ENCODE peak calls at places on chromosomes 11 and 22, in five cellular contexts. S is GM23248, C is PC-3, N is HCT116, Q is PC-9. A is an unnamed sample.

GRCh38 chr11:113286509-113287497 is 27.6 kb upstream of the TTC12 start:
- DNase-seq in S (peak; percentile 39), C (no peak), N (no peak), Q (no peak), A (peak; percentile 26)

GRCh38 chr22:30453731-30454510 is 17.9 kb downstream of the SEC14L3 start:
- DNase-seq in S (peak; percentile 15), C (no peak), N (no peak), Q (no peak), A (no peak)

GRCh38 chr11:34346551-34346950 is 11.3 kb downstream of the ABTB2 start:
- DNase-seq in S (peak; percentile 79), C (no peak), N (no peak), Q (peak; percentile 88), A (peak; percentile 65)

GRCh38 chr11:23192256-23192655 is 332.0 kb upstream of the CCDC179 start:
- DNase-seq in S (peak; percentile 45), C (no peak), N (no peak), Q (no peak), A (peak; percentile 8)

GRCh38 chr11:47980907-47981621 is 705 bp downstream of the PTPRJ start:
- DNase-seq in S (peak; percentile 82), C (peak; percentile 39), N (no peak), Q (no peak), A (no peak)

GRCh38 chr22:41818596-41818995 is 14.3 kb upstream of the SREBF2 start:
- DNase-seq in S (no peak), C (no peak), N (no peak), Q (no peak), A (no peak)

GRCh38 chr11:85805387-85805786 is 5.6 kb downstream of the SYTL2 start:
- DNase-seq in S (peak; percentile 31), C (no peak), N (no peak), Q (no peak), A (no peak)

GRCh38 chr11:120630100-120630499 is 118.6 kb downstream of the GRIK4 start:
- DNase-seq in S (no peak), C (no peak), N (no peak), Q (no peak), A (no peak)

GRCh38 chr22:16609548-16610261 is 17.1 kb upstream of the CCT8L2 start:
- DNase-seq in S (no peak), C (no peak), N (no peak), Q (no peak), A (no peak)

GRCh38 chr11:40445391-40445790 is 1014.1 kb downstream of the LRRC4C start:
- DNase-seq in S (no peak), C (no peak), N (no peak), Q (no peak), A (peak; percentile 34)

GRCh38 chr22:44707178-44707577 is 5.2 kb downstream of the PRR5 start:
- DNase-seq in S (no peak), C (no peak), N (no peak), Q (no peak), A (no peak)

GRCh38 chr22:46748206-46748947 is 10.3 kb upstream of the CERK start:
- DNase-seq in S (no peak), C (no peak), N (no peak), Q (no peak), A (no peak)

GRCh38 chr11:43643898-43644625 is 36.5 kb upstream of the HSD17B12 start:
- DNase-seq in S (peak; percentile 96), C (peak; percentile 74), N (peak; percentile 69), Q (peak; percentile 70), A (peak; percentile 81)

GRCh38 chr11:43644626-43645299 is 35.8 kb upstream of the HSD17B12 start:
- DNase-seq in S (peak; percentile 54), C (peak; percentile 19), N (no peak), Q (peak; percentile 43), A (peak; percentile 0)

GRCh38 chr11:43639920-43640319 is 40.6 kb upstream of the HSD17B12 start:
- DNase-seq in S (no peak), C (no peak), N (no peak), Q (no peak), A (no peak)

GRCh38 chr11:43638717-43639116 is 41.8 kb upstream of the HSD17B12 start:
- DNase-seq in S (peak; percentile 16), C (no peak), N (no peak), Q (no peak), A (no peak)

GRCh38 chr11:43639224-43639623 is 41.3 kb upstream of the HSD17B12 start:
- DNase-seq in S (no peak), C (no peak), N (no peak), Q (no peak), A (no peak)
- TF ChIP-seq EZH2 in S (no peak), C (no peak), N (no peak), Q (no peak), A (no peak)

DNA sequence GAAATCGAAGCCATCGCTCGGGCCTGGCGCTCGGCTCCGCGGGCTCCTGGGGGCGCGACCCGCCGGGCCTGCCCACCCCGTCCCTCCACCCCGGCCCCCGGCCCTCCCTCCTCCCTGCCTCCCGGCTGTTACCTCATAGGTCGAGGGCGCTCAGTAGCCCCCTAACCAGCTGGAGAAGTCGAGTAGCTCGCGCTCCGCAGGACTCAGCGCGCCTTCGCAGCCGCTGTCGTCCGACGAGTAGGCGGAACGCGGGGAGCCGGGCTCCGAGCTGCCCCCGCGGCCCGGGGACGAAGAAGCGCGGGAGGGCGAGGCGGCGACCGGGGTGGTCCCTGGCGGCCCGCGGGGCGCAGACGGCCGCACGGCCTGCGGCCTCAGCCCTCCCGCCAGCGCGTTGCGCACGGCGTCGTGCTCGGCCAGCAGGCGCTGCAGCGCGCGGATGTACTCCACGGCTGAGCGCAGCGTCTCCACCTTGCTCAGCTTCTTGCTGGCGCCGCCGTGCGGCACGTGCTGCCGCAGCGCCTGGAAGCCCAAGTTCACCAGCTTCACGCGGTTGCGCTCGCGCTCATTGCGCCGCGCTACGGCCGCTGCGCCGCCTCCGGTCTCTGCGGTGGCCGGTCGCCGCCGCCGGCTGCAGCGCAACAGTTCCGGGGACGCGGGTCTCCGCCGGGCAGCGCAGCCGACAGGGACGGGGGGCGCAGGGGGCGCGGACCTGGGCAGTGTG is 627 bp downstream of the ASCL2 start:
- DNase-seq in S (peak; percentile 63), C (peak; percentile 24), N (no peak), Q (no peak), A (peak; percentile 49)
- TF ChIP-seq EZH2 in S (no peak), C (no peak), N (no peak), Q (no peak), A (no peak)

GRCh38 chr11:2443881-2444300 is 423 bp downstream of the TRPM5 start:
- DNase-seq in S (no peak), C (no peak), N (no peak), Q (no peak), A (no peak)

GRCh38 chr11:2445948-2446551 is 1.2 kb downstream of the KCNQ1 start:
- DNase-seq in S (no peak), C (no peak), N (no peak), Q (no peak), A (no peak)

GRCh38 chr11:2444301-2445106 is at the start of the genes KCNQ1 and TRPM5:
- DNase-seq in S (no peak), C (peak; percentile 52), N (peak; percentile 24), Q (no peak), A (no peak)

GRCh38 chr11:2446590-2447252 is 1.9 kb downstream of the KCNQ1 start:
- DNase-seq in S (no peak), C (no peak), N (no peak), Q (no peak), A (no peak)

DNA sequence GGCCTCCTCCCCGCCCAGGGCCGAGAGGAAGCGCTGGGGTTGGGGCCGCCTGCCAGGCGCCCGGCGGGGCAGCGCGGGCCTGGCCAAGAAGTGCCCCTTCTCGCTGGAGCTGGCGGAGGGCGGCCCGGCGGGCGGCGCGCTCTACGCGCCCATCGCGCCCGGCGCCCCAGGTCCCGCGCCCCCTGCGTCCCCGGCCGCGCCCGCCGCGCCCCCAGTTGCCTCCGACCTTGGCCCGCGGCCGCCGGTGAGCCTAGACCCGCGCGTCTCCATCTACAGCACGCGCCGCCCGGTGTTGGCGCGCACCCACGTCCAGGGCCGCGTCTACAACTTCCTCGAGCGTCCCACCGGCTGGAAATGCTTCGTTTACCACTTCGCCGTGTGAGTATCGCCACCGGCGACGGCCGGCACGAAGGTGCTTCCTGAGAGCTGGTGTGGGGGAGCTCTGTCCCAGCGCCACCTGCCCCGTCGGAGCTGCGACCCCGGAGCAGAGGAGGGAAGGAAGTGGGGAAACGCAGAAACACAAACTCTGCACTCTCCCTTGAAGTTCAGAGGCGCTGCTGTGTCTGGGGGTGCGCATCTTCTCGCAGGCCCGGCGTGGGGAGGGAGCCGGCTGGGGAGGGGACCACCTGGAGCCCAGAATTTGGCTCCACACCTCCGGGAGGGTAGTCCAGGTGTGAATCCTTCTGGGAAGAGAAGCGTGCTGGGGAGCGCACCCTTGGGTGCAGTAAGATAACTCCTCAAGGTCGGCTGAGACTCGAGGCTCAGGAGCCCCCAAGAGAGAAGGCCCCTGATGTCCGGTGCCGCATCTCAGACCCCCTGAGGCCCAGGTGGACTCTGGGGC is 519 bp downstream of the KCNQ1 start:
- DNase-seq in S (no peak), C (no peak), N (no peak), Q (no peak), A (no peak)
- TF ChIP-seq EZH2 in S (peak; percentile 66), C (no peak), N (no peak), Q (no peak), A (peak; percentile 82)

GRCh38 chr11:67022961-67023956 is at the start of gene SYT12:
- DNase-seq in S (peak; percentile 61), C (peak; percentile 37), N (no peak), Q (no peak), A (no peak)

GRCh38 chr11:67022341-67022933 is 497 bp upstream of the SYT12 start:
- DNase-seq in S (peak; percentile 57), C (peak; percentile 96), N (peak; percentile 75), Q (peak; percentile 86), A (peak; percentile 63)

GRCh38 chr11:67024410-67024809 is 1.5 kb downstream of the SYT12 start:
- DNase-seq in S (no peak), C (peak; percentile 66), N (no peak), Q (no peak), A (no peak)

GRCh38 chr11:67024966-67025365 is 2.0 kb downstream of the SYT12 start:
- DNase-seq in S (peak; percentile 25), C (peak; percentile 39), N (no peak), Q (peak; percentile 50), A (no peak)

GRCh38 chr11:67023957-67024353 is 1.0 kb downstream of the SYT12 start:
- DNase-seq in S (no peak), C (no peak), N (no peak), Q (no peak), A (no peak)
- TF ChIP-seq EZH2 in S (no peak), C (no peak), N (no peak), Q (no peak), A (no peak)

A was measured in astrocyte.